ENCODE peak calls at places on chromosome 14, in nine cellular contexts. R is astrocyte of the spinal cord, F is heart left ventricle, Q is choroid plexus epithelial cell, O is PC-3, W is fibroblast of villous mesenchyme, I is HepG2, G is fibroblast of mammary gland, L is adrenal gland. J is an unnamed sample.

GRCh38 chr14:72594099-72594901 is 299.6 kb downstream of the DPF3 start:
- DNase-seq in F (no peak), I (no peak), Q (no peak), G (no peak), O (no peak), R (no peak), L (no peak), W (no peak), J (no peak)

GRCh38 chr14:20675669-20676068 is 8.7 kb upstream of the RNASE4 start:
- DNase-seq in G (no peak), L (no peak), O (no peak), Q (no peak), W (no peak), R (no peak), F (no peak), I (no peak), J (no peak)

GRCh38 chr14:32019271-32019670 is 57.8 kb upstream of the ARHGAP5 start:
- DNase-seq in I (no peak), R (no peak), L (no peak), W (no peak), O (no peak), Q (no peak), G (no peak), F (no peak), J (no peak)

GRCh38 chr14:28666961-28667360 is 99.6 kb upstream of the FOXG1 start:
- DNase-seq in L (no peak), R (peak; percentile 56), I (no peak), Q (peak; percentile 64), W (no peak), O (peak; percentile 74), G (no peak), F (no peak), J (no peak)

GRCh38 chr14:72463291-72463866 is 430.5 kb downstream of the DPF3 start:
- DNase-seq in I (no peak), O (peak; percentile 62), L (no peak), R (peak; percentile 38), W (no peak), Q (no peak), F (no peak), G (no peak), J (no peak)

GRCh38 chr14:102063092-102063807 is 23.6 kb downstream of the HSP90AA1 start:
- DNase-seq in F (peak; percentile 87), O (peak; percentile 96), R (peak; percentile 88), G (peak; percentile 91), Q (peak; percentile 93), I (peak; percentile 83), W (peak; percentile 91), L (peak; percentile 94), J (peak; percentile 93)

GRCh38 chr14:52332269-52332668 is 18.2 kb downstream of the PTGER2 start:
- DNase-seq in W (peak; percentile 82), Q (peak; percentile 78), G (no peak), R (peak; percentile 72), L (no peak), O (no peak), F (no peak), I (no peak), J (no peak)

GRCh38 chr14:105622329-105622955 is 96.1 kb downstream of the TMEM121 start:
- DNase-seq in F (no peak), Q (no peak), L (no peak), G (no peak), R (no peak), O (no peak), W (no peak), I (no peak), J (no peak)

GRCh38 chr14:100439781-100440180 is 116.6 kb downstream of the SLC25A47 start:
- DNase-seq in W (peak; percentile 58), G (peak; percentile 36), F (peak; percentile 45), I (no peak), R (peak; percentile 26), L (no peak), Q (no peak), O (peak; percentile 44), J (peak; percentile 76)

GRCh38 chr14:28294834-28295440 is 471.6 kb upstream of the FOXG1 start:
- DNase-seq in R (peak; percentile 57), O (peak; percentile 60), I (peak; percentile 27), W (no peak), L (no peak), G (peak; percentile 66), Q (peak; percentile 87), F (no peak), J (no peak)

GRCh38 chr14:78253986-78254385 is 83.8 kb downstream of the NRXN3 start:
- DNase-seq in Q (peak; percentile 39), L (no peak), W (peak; percentile 47), G (peak; percentile 92), O (peak; percentile 68), R (peak; percentile 71), I (no peak), F (no peak), J (no peak)

GRCh38 chr14:24425704-24426103 is 3.8 kb downstream of the CBLN3 start:
- DNase-seq in F (no peak), Q (peak; percentile 93), O (peak; percentile 67), R (peak; percentile 74), L (no peak), W (peak; percentile 75), I (peak; percentile 63), G (peak; percentile 90), J (no peak)

GRCh38 chr14:54676822-54677708 is 110.1 kb downstream of the SAMD4A start:
- DNase-seq in O (peak; percentile 99), R (peak; percentile 98), I (no peak), Q (peak; percentile 93), G (peak; percentile 97), W (peak; percentile 92), F (no peak), L (peak; percentile 87), J (no peak)

GRCh38 chr14:71230897-71231296 is 323.6 kb downstream of the PCNX1 start:
- DNase-seq in O (no peak), W (no peak), Q (no peak), F (no peak), L (peak; percentile 24), I (no peak), G (no peak), R (no peak), J (no peak)

GRCh38 chr14:48536318-48536717 is 860.9 kb upstream of the MDGA2 start:
- DNase-seq in I (peak; percentile 4), L (no peak), Q (no peak), G (no peak), R (no peak), W (peak; percentile 1), O (peak; percentile 43), F (no peak), J (no peak)

GRCh38 chr14:60514378-60515243 is 5.7 kb downstream of the SIX6 start:
- DNase-seq in W (no peak), L (no peak), G (no peak), F (no peak), O (peak; percentile 25), I (peak; percentile 41), Q (no peak), R (no peak), J (no peak)

GRCh38 chr14:99077076-99077843 is 194.7 kb downstream of the BCL11B start:
- DNase-seq in O (no peak), I (no peak), R (no peak), F (no peak), G (no peak), W (no peak), Q (no peak), L (no peak), J (peak; percentile 10)

GRCh38 chr14:105878125-105878524 is 351.7 kb downstream of the TMEM121 start:
- DNase-seq in W (no peak), I (no peak), R (no peak), G (no peak), L (peak; percentile 31), Q (no peak), F (no peak), O (no peak), J (no peak)

GRCh38 chr14:57244103-57244502 is 24.6 kb downstream of the EXOC5 start:
- DNase-seq in R (peak; percentile 28), Q (peak; percentile 29), W (peak; percentile 32), O (no peak), I (no peak), G (peak; percentile 17), F (no peak), L (no peak), J (no peak)

GRCh38 chr14:50318031-50318626 is 6.0 kb downstream of the DMAC2L start:
- DNase-seq in R (peak; percentile 55), L (no peak), G (peak; percentile 69), F (no peak), Q (peak; percentile 78), O (peak; percentile 66), I (peak; percentile 27), W (peak; percentile 68), J (no peak)

GRCh38 chr14:59301354-59301753 is 112.9 kb downstream of the DAAM1 start:
- DNase-seq in R (no peak), I (peak; percentile 78), F (peak; percentile 43), G (no peak), Q (no peak), L (no peak), O (no peak), W (no peak), J (no peak)

GRCh38 chr14:22819191-22819988 is 4.2 kb upstream of the SLC7A7 start:
- DNase-seq in R (peak; percentile 80), I (peak; percentile 82), F (no peak), O (peak; percentile 33), Q (peak; percentile 94), W (peak; percentile 85), G (peak; percentile 63), L (no peak), J (peak; percentile 49)
- H3K4me3 ChIP-seq in R (no peak overlapping the region), I (peak overlapping the region; percentile 38), F (peak overlapping the region; percentile 40), O (no peak overlapping the region), Q (peak overlapping the region; percentile 43), W (peak overlapping the region; percentile 49), G (no peak overlapping the region), L (peak overlapping the region; percentile 12), J (no peak overlapping the region)

GRCh38 chr14:36513012-36513420 is 7.0 kb downstream of the NKX2-1 start:
- DNase-seq in O (no peak), F (no peak), I (no peak), Q (no peak), W (no peak), L (no peak), G (no peak), R (no peak), J (no peak)
- H3K4me3 ChIP-seq in O (no peak overlapping the region), F (no peak overlapping the region), I (no peak overlapping the region), Q (no peak overlapping the region), W (no peak overlapping the region), L (no peak overlapping the region), G (no peak overlapping the region), R (no peak overlapping the region), J (no peak overlapping the region)

DNA sequence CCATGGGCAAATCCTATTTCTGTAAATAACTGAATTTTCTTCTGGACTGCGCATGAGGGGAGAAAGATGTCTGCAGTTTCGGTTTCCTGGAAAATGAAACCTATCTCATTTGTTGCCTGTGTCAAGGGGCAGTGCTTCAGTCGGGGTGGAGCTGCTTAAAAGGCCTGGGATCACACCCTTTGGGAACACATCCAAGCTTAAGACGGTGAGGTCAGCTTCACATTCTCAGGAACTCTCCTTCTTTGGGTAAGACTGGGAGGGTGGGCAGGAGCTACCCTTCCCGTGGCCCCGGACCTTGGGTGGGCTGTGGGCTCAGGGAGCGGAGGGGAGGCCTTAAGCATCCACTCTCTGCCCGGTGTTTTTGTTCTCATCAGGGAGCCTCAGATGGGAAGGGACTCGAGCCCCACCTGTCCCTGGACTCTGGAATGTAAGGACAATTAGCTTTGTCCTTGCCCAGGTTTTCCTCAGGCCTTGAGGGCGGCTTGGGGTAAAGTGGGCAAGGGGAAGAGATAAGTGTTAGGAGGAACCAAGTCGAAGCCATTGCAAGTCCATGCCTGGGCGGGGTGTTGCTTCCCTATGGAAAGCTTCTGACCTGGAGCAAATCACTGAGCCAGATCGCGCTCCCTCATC is at the start of gene IFI27:
- DNase-seq in I (no peak), O (peak; percentile 24), Q (peak; percentile 53), G (peak; percentile 94), W (peak; percentile 82), L (peak; percentile 93), F (peak; percentile 74), R (peak; percentile 17), J (peak; percentile 82)
- H3K4me3 ChIP-seq in I (no peak within 1 kb of the TSS), O (no peak within 1 kb of the TSS), Q (no peak within 1 kb of the TSS), G (peak within 1 kb of the TSS; percentile 37), W (peak within 1 kb of the TSS; percentile 36), L (peak within 1 kb of the TSS; percentile 50), F (peak within 1 kb of the TSS; percentile 62), R (no peak within 1 kb of the TSS), J (peak within 1 kb of the TSS; percentile 40)

GRCh38 chr14:76550534-76550933 is 174.6 kb downstream of the ESRRB start:
- DNase-seq in G (peak; percentile 1), O (peak; percentile 10), W (no peak), Q (no peak), R (no peak), F (no peak), L (no peak), I (no peak), J (no peak)
- H3K4me3 ChIP-seq in G (no peak overlapping the region), O (no peak overlapping the region), W (no peak overlapping the region), Q (no peak overlapping the region), R (no peak overlapping the region), F (no peak overlapping the region), L (no peak overlapping the region), I (no peak overlapping the region), J (no peak overlapping the region)

J was measured in colonic mucosa.